ENCODE peak calls at places on chromosomes 3 and 15, in ten cellular contexts. One of them, this sample, is unnamed.

GRCh38 chr3:108441528-108441927 is 68.9 kb downstream of the MYH15 start:
- DNase-seq in activated CD8-positive, alpha-beta memory T cell treated with anti-CD3 and anti-CD28 coated beads for 48 hours: no peak
- DNase-seq in mesothelial cell of epicardium: no peak
- DNase-seq in midbrain: no peak
- DNase-seq in T follicular helper cell: no peak
- DNase-seq in M059J: no peak
- DNase-seq in brain microvascular endothelial cell: no peak
- DNase-seq in lower lobe of right lung: no peak
- DNase-seq in fibroblast of lung: peak; percentile 20
- DNase-seq in NCI-H2081: no peak
- DNase-seq in this sample: no peak

GRCh38 chr3:13214847-13215472 is 141.7 kb upstream of the IQSEC1 start:
- DNase-seq in activated CD8-positive, alpha-beta memory T cell treated with anti-CD3 and anti-CD28 coated beads for 48 hours: no peak
- DNase-seq in mesothelial cell of epicardium: no peak
- DNase-seq in midbrain: no peak
- DNase-seq in T follicular helper cell: no peak
- DNase-seq in M059J: no peak
- DNase-seq in brain microvascular endothelial cell: no peak
- DNase-seq in lower lobe of right lung: no peak
- DNase-seq in fibroblast of lung: no peak
- DNase-seq in NCI-H2081: no peak
- DNase-seq in this sample: peak; percentile 31

GRCh38 chr3:128306481-128306880 is 153.2 kb downstream of the EEFSEC start:
- DNase-seq in activated CD8-positive, alpha-beta memory T cell treated with anti-CD3 and anti-CD28 coated beads for 48 hours: no peak
- DNase-seq in mesothelial cell of epicardium: no peak
- DNase-seq in midbrain: no peak
- DNase-seq in T follicular helper cell: no peak
- DNase-seq in M059J: no peak
- DNase-seq in brain microvascular endothelial cell: no peak
- DNase-seq in lower lobe of right lung: no peak
- DNase-seq in fibroblast of lung: no peak
- DNase-seq in NCI-H2081: no peak
- DNase-seq in this sample: no peak

GRCh38 chr15:92538115-92538514 is 117.5 kb downstream of the FAM174B start:
- DNase-seq in activated CD8-positive, alpha-beta memory T cell treated with anti-CD3 and anti-CD28 coated beads for 48 hours: no peak
- DNase-seq in mesothelial cell of epicardium: no peak
- DNase-seq in midbrain: no peak
- DNase-seq in T follicular helper cell: no peak
- DNase-seq in M059J: no peak
- DNase-seq in brain microvascular endothelial cell: no peak
- DNase-seq in lower lobe of right lung: no peak
- DNase-seq in fibroblast of lung: no peak
- DNase-seq in NCI-H2081: no peak
- DNase-seq in this sample: no peak

GRCh38 chr3:116338713-116339112 is 106.6 kb downstream of the LSAMP start:
- DNase-seq in activated CD8-positive, alpha-beta memory T cell treated with anti-CD3 and anti-CD28 coated beads for 48 hours: no peak
- DNase-seq in mesothelial cell of epicardium: no peak
- DNase-seq in midbrain: no peak
- DNase-seq in T follicular helper cell: no peak
- DNase-seq in M059J: no peak
- DNase-seq in brain microvascular endothelial cell: no peak
- DNase-seq in lower lobe of right lung: no peak
- DNase-seq in fibroblast of lung: no peak
- DNase-seq in NCI-H2081: peak; percentile 9
- DNase-seq in this sample: no peak

GRCh38 chr3:16838561-16838960 is 46.2 kb upstream of the PLCL2 start:
- DNase-seq in activated CD8-positive, alpha-beta memory T cell treated with anti-CD3 and anti-CD28 coated beads for 48 hours: no peak
- DNase-seq in mesothelial cell of epicardium: no peak
- DNase-seq in midbrain: no peak
- DNase-seq in T follicular helper cell: no peak
- DNase-seq in M059J: no peak
- DNase-seq in brain microvascular endothelial cell: no peak
- DNase-seq in lower lobe of right lung: no peak
- DNase-seq in fibroblast of lung: no peak
- DNase-seq in NCI-H2081: no peak
- DNase-seq in this sample: no peak

GRCh38 chr15:42134617-42135243 is 21.7 kb downstream of the PLA2G4F start:
- DNase-seq in activated CD8-positive, alpha-beta memory T cell treated with anti-CD3 and anti-CD28 coated beads for 48 hours: no peak
- DNase-seq in mesothelial cell of epicardium: no peak
- DNase-seq in midbrain: no peak
- DNase-seq in T follicular helper cell: no peak
- DNase-seq in M059J: no peak
- DNase-seq in brain microvascular endothelial cell: no peak
- DNase-seq in lower lobe of right lung: no peak
- DNase-seq in fibroblast of lung: no peak
- DNase-seq in NCI-H2081: no peak
- DNase-seq in this sample: no peak

GRCh38 chr3:113825090-113825489 is 13.5 kb upstream of the GRAMD1C start:
- DNase-seq in activated CD8-positive, alpha-beta memory T cell treated with anti-CD3 and anti-CD28 coated beads for 48 hours: no peak
- DNase-seq in mesothelial cell of epicardium: no peak
- DNase-seq in midbrain: no peak
- DNase-seq in T follicular helper cell: no peak
- DNase-seq in M059J: peak; percentile 55
- DNase-seq in brain microvascular endothelial cell: peak; percentile 29
- DNase-seq in lower lobe of right lung: no peak
- DNase-seq in fibroblast of lung: no peak
- DNase-seq in NCI-H2081: no peak
- DNase-seq in this sample: no peak

GRCh38 chr3:146560678-146561077 is 16.3 kb upstream of the PLSCR1 start:
- DNase-seq in activated CD8-positive, alpha-beta memory T cell treated with anti-CD3 and anti-CD28 coated beads for 48 hours: no peak
- DNase-seq in mesothelial cell of epicardium: no peak
- DNase-seq in midbrain: no peak
- DNase-seq in T follicular helper cell: no peak
- DNase-seq in M059J: no peak
- DNase-seq in brain microvascular endothelial cell: no peak
- DNase-seq in lower lobe of right lung: no peak
- DNase-seq in fibroblast of lung: no peak
- DNase-seq in NCI-H2081: no peak
- DNase-seq in this sample: no peak

GRCh38 chr15:97804950-97805349 is 155.6 kb upstream of the ARRDC4 start:
- DNase-seq in activated CD8-positive, alpha-beta memory T cell treated with anti-CD3 and anti-CD28 coated beads for 48 hours: no peak
- DNase-seq in mesothelial cell of epicardium: no peak
- DNase-seq in midbrain: no peak
- DNase-seq in T follicular helper cell: no peak
- DNase-seq in M059J: no peak
- DNase-seq in brain microvascular endothelial cell: no peak
- DNase-seq in lower lobe of right lung: no peak
- DNase-seq in fibroblast of lung: no peak
- DNase-seq in NCI-H2081: no peak
- DNase-seq in this sample: no peak

GRCh38 chr15:66126057-66126855 is 127.3 kb downstream of the MEGF11 start:
- DNase-seq in activated CD8-positive, alpha-beta memory T cell treated with anti-CD3 and anti-CD28 coated beads for 48 hours: no peak
- DNase-seq in mesothelial cell of epicardium: no peak
- DNase-seq in midbrain: no peak
- DNase-seq in T follicular helper cell: no peak
- DNase-seq in M059J: no peak
- DNase-seq in brain microvascular endothelial cell: no peak
- DNase-seq in lower lobe of right lung: no peak
- DNase-seq in fibroblast of lung: no peak
- DNase-seq in NCI-H2081: peak; percentile 29
- DNase-seq in this sample: no peak

GRCh38 chr3:94004301-94004910 is 24.0 kb downstream of the STX19 start:
- DNase-seq in activated CD8-positive, alpha-beta memory T cell treated with anti-CD3 and anti-CD28 coated beads for 48 hours: no peak
- DNase-seq in mesothelial cell of epicardium: no peak
- DNase-seq in midbrain: peak; percentile 50
- DNase-seq in T follicular helper cell: no peak
- DNase-seq in M059J: peak; percentile 62
- DNase-seq in brain microvascular endothelial cell: peak; percentile 37
- DNase-seq in lower lobe of right lung: no peak
- DNase-seq in fibroblast of lung: peak; percentile 87
- DNase-seq in NCI-H2081: peak; percentile 73
- DNase-seq in this sample: no peak

GRCh38 chr3:22121068-22121706 is 370.2 kb upstream of the ZNF385D start:
- DNase-seq in activated CD8-positive, alpha-beta memory T cell treated with anti-CD3 and anti-CD28 coated beads for 48 hours: no peak
- DNase-seq in mesothelial cell of epicardium: no peak
- DNase-seq in midbrain: no peak
- DNase-seq in T follicular helper cell: no peak
- DNase-seq in M059J: no peak
- DNase-seq in brain microvascular endothelial cell: no peak
- DNase-seq in lower lobe of right lung: no peak
- DNase-seq in fibroblast of lung: no peak
- DNase-seq in NCI-H2081: no peak
- DNase-seq in this sample: no peak

GRCh38 chr3:71710906-71711494 is 14.2 kb downstream of the EIF4E3 start:
- DNase-seq in activated CD8-positive, alpha-beta memory T cell treated with anti-CD3 and anti-CD28 coated beads for 48 hours: no peak
- DNase-seq in mesothelial cell of epicardium: no peak
- DNase-seq in midbrain: peak; percentile 65
- DNase-seq in T follicular helper cell: no peak
- DNase-seq in M059J: peak; percentile 32
- DNase-seq in brain microvascular endothelial cell: peak; percentile 18
- DNase-seq in lower lobe of right lung: no peak
- DNase-seq in fibroblast of lung: peak; percentile 72
- DNase-seq in NCI-H2081: peak; percentile 47
- DNase-seq in this sample: no peak

GRCh38 chr3:115792206-115792955 is 169.1 kb downstream of the GAP43 start:
- DNase-seq in activated CD8-positive, alpha-beta memory T cell treated with anti-CD3 and anti-CD28 coated beads for 48 hours: no peak
- DNase-seq in mesothelial cell of epicardium: no peak
- DNase-seq in midbrain: no peak
- DNase-seq in T follicular helper cell: no peak
- DNase-seq in M059J: peak; percentile 76
- DNase-seq in brain microvascular endothelial cell: peak; percentile 36
- DNase-seq in lower lobe of right lung: no peak
- DNase-seq in fibroblast of lung: peak; percentile 40
- DNase-seq in NCI-H2081: no peak
- DNase-seq in this sample: no peak

GRCh38 chr3:24829011-24829581 is 334.4 kb upstream of the THRB start:
- DNase-seq in activated CD8-positive, alpha-beta memory T cell treated with anti-CD3 and anti-CD28 coated beads for 48 hours: no peak
- DNase-seq in mesothelial cell of epicardium: peak; percentile 78
- DNase-seq in midbrain: peak; percentile 58
- DNase-seq in T follicular helper cell: no peak
- DNase-seq in M059J: peak; percentile 2
- DNase-seq in brain microvascular endothelial cell: no peak
- DNase-seq in lower lobe of right lung: peak; percentile 54
- DNase-seq in fibroblast of lung: no peak
- DNase-seq in NCI-H2081: peak; percentile 71
- DNase-seq in this sample: peak; percentile 77

GRCh38 chr3:190862209-190863118 is at the start of gene GMNC:
- DNase-seq in activated CD8-positive, alpha-beta memory T cell treated with anti-CD3 and anti-CD28 coated beads for 48 hours: no peak
- DNase-seq in mesothelial cell of epicardium: peak; percentile 62
- DNase-seq in midbrain: peak; percentile 34
- DNase-seq in T follicular helper cell: no peak
- DNase-seq in M059J: peak; percentile 77
- DNase-seq in brain microvascular endothelial cell: peak; percentile 76
- DNase-seq in lower lobe of right lung: peak; percentile 88
- DNase-seq in fibroblast of lung: peak; percentile 62
- DNase-seq in NCI-H2081: peak; percentile 53
- DNase-seq in this sample: peak; percentile 93

GRCh38 chr3:129690406-129690805 is 83.9 kb upstream of the PLXND1 start:
- DNase-seq in activated CD8-positive, alpha-beta memory T cell treated with anti-CD3 and anti-CD28 coated beads for 48 hours: no peak
- DNase-seq in mesothelial cell of epicardium: no peak
- DNase-seq in midbrain: peak; percentile 86
- DNase-seq in T follicular helper cell: peak; percentile 30
- DNase-seq in M059J: peak; percentile 76
- DNase-seq in brain microvascular endothelial cell: peak; percentile 50
- DNase-seq in lower lobe of right lung: no peak
- DNase-seq in fibroblast of lung: peak; percentile 79
- DNase-seq in NCI-H2081: peak; percentile 90
- DNase-seq in this sample: no peak

GRCh38 chr3:196344663-196345062 is 6.5 kb upstream of the TM4SF19 start:
- DNase-seq in activated CD8-positive, alpha-beta memory T cell treated with anti-CD3 and anti-CD28 coated beads for 48 hours: no peak
- DNase-seq in mesothelial cell of epicardium: no peak
- DNase-seq in midbrain: no peak
- DNase-seq in T follicular helper cell: no peak
- DNase-seq in M059J: no peak
- DNase-seq in brain microvascular endothelial cell: no peak
- DNase-seq in lower lobe of right lung: no peak
- DNase-seq in fibroblast of lung: no peak
- DNase-seq in NCI-H2081: no peak
- DNase-seq in this sample: no peak

GRCh38 chr3:42025388-42026138 is 63.7 kb upstream of the ULK4 start:
- DNase-seq in activated CD8-positive, alpha-beta memory T cell treated with anti-CD3 and anti-CD28 coated beads for 48 hours: no peak
- DNase-seq in mesothelial cell of epicardium: peak; percentile 79
- DNase-seq in midbrain: peak; percentile 89
- DNase-seq in T follicular helper cell: no peak
- DNase-seq in M059J: peak; percentile 83
- DNase-seq in brain microvascular endothelial cell: peak; percentile 98
- DNase-seq in lower lobe of right lung: peak; percentile 86
- DNase-seq in fibroblast of lung: peak; percentile 99
- DNase-seq in NCI-H2081: peak; percentile 87
- DNase-seq in this sample: peak; percentile 94

GRCh38 chr15:79450648-79451047 is 18.5 kb downstream of the MINAR1 start:
- DNase-seq in activated CD8-positive, alpha-beta memory T cell treated with anti-CD3 and anti-CD28 coated beads for 48 hours: no peak
- DNase-seq in mesothelial cell of epicardium: no peak
- DNase-seq in midbrain: no peak
- DNase-seq in T follicular helper cell: no peak
- DNase-seq in M059J: no peak
- DNase-seq in brain microvascular endothelial cell: no peak
- DNase-seq in lower lobe of right lung: no peak
- DNase-seq in fibroblast of lung: no peak
- DNase-seq in NCI-H2081: no peak
- DNase-seq in this sample: no peak

GRCh38 chr3:101779808-101780366 is 876 bp downstream of the NXPE3 start:
- DNase-seq in activated CD8-positive, alpha-beta memory T cell treated with anti-CD3 and anti-CD28 coated beads for 48 hours: no peak
- DNase-seq in mesothelial cell of epicardium: no peak
- DNase-seq in midbrain: peak; percentile 39
- DNase-seq in T follicular helper cell: no peak
- DNase-seq in M059J: peak; percentile 45
- DNase-seq in brain microvascular endothelial cell: no peak
- DNase-seq in lower lobe of right lung: no peak
- DNase-seq in fibroblast of lung: peak; percentile 11
- DNase-seq in NCI-H2081: peak; percentile 73
- DNase-seq in this sample: no peak

GRCh38 chr15:22887157-22887951 is 48.9 kb downstream of the NIPA2 start:
- DNase-seq in activated CD8-positive, alpha-beta memory T cell treated with anti-CD3 and anti-CD28 coated beads for 48 hours: no peak
- DNase-seq in mesothelial cell of epicardium: no peak
- DNase-seq in midbrain: no peak
- DNase-seq in T follicular helper cell: no peak
- DNase-seq in M059J: peak; percentile 84
- DNase-seq in brain microvascular endothelial cell: peak; percentile 91
- DNase-seq in lower lobe of right lung: no peak
- DNase-seq in fibroblast of lung: peak; percentile 83
- DNase-seq in NCI-H2081: no peak
- DNase-seq in this sample: peak; percentile 72

GRCh38 chr3:11198070-11198469 is 43.8 kb downstream of the HRH1 start:
- DNase-seq in activated CD8-positive, alpha-beta memory T cell treated with anti-CD3 and anti-CD28 coated beads for 48 hours: no peak
- DNase-seq in mesothelial cell of epicardium: no peak
- DNase-seq in midbrain: no peak
- DNase-seq in T follicular helper cell: no peak
- DNase-seq in M059J: no peak
- DNase-seq in brain microvascular endothelial cell: no peak
- DNase-seq in lower lobe of right lung: no peak
- DNase-seq in fibroblast of lung: no peak
- DNase-seq in NCI-H2081: no peak
- DNase-seq in this sample: no peak

GRCh38 chr15:36313021-36313420 is 266.4 kb upstream of the CDIN1 start:
- DNase-seq in activated CD8-positive, alpha-beta memory T cell treated with anti-CD3 and anti-CD28 coated beads for 48 hours: no peak
- DNase-seq in mesothelial cell of epicardium: no peak
- DNase-seq in midbrain: no peak
- DNase-seq in T follicular helper cell: no peak
- DNase-seq in M059J: peak; percentile 43
- DNase-seq in brain microvascular endothelial cell: no peak
- DNase-seq in lower lobe of right lung: no peak
- DNase-seq in fibroblast of lung: peak; percentile 15
- DNase-seq in NCI-H2081: no peak
- DNase-seq in this sample: no peak

GRCh38 chr15:90154861-90155626 is 46.1 kb upstream of the SEMA4B start:
- DNase-seq in activated CD8-positive, alpha-beta memory T cell treated with anti-CD3 and anti-CD28 coated beads for 48 hours: no peak
- DNase-seq in mesothelial cell of epicardium: no peak
- DNase-seq in midbrain: no peak
- DNase-seq in T follicular helper cell: no peak
- DNase-seq in M059J: peak; percentile 96
- DNase-seq in brain microvascular endothelial cell: no peak
- DNase-seq in lower lobe of right lung: no peak
- DNase-seq in fibroblast of lung: peak; percentile 89
- DNase-seq in NCI-H2081: no peak
- DNase-seq in this sample: no peak

GRCh38 chr15:53693729-53694533 is 65.5 kb downstream of the WDR72 start:
- DNase-seq in activated CD8-positive, alpha-beta memory T cell treated with anti-CD3 and anti-CD28 coated beads for 48 hours: no peak
- DNase-seq in mesothelial cell of epicardium: no peak
- DNase-seq in midbrain: peak; percentile 3
- DNase-seq in T follicular helper cell: no peak
- DNase-seq in M059J: no peak
- DNase-seq in brain microvascular endothelial cell: no peak
- DNase-seq in lower lobe of right lung: peak; percentile 60
- DNase-seq in fibroblast of lung: no peak
- DNase-seq in NCI-H2081: peak; percentile 68
- DNase-seq in this sample: no peak

GRCh38 chr3:157151151-157151550 is 8.8 kb downstream of the CCNL1 start:
- DNase-seq in activated CD8-positive, alpha-beta memory T cell treated with anti-CD3 and anti-CD28 coated beads for 48 hours: no peak
- DNase-seq in mesothelial cell of epicardium: no peak
- DNase-seq in midbrain: no peak
- DNase-seq in T follicular helper cell: no peak
- DNase-seq in M059J: no peak
- DNase-seq in brain microvascular endothelial cell: no peak
- DNase-seq in lower lobe of right lung: no peak
- DNase-seq in fibroblast of lung: no peak
- DNase-seq in NCI-H2081: no peak
- DNase-seq in this sample: no peak

This sample was measured in posterior vena cava.